ENCODE peak calls at places on chromosome 6, in seven cellular contexts. A is T-helper 1 cell; P is activated CD4-positive, alpha-beta T cell treated with anti-CD3 and anti-CD28 coated beads, Interleukin-2, amount 10 ng/mL, durations not matched to agents 7 days and 5 days; T is tibial nerve; J is foreskin keratinocyte; C is fibroblast of mammary gland; S is naive B cell. M is an unnamed sample.

GRCh38 chr6:144217264-144217663 is 66.9 kb downstream of the STX11 start:
- DNase-seq in J (no peak), P (no peak), S (no peak), A (no peak), T (no peak), C (peak), M (no peak)

GRCh38 chr6:113907107-113907506 is 50.0 kb downstream of the MARCKS start:
- DNase-seq in J (no peak), A (no peak), T (no peak), C (no peak), P (no peak), S (no peak), M (no peak)

GRCh38 chr6:105993769-105994521 is 92.2 kb upstream of the PRDM1 start:
- DNase-seq in P (peak), J (no peak), C (peak), S (peak), T (no peak), A (peak), M (no peak)

GRCh38 chr6:34531580-34532201 is 24.4 kb downstream of the SPDEF start:
- DNase-seq in J (no peak), P (peak), S (peak), C (peak), T (peak), A (no peak), M (no peak)

GRCh38 chr6:43853066-43853650 is 83.1 kb downstream of the VEGFA start:
- DNase-seq in C (no peak), T (no peak), A (no peak), S (no peak), P (no peak), J (no peak), M (no peak)

GRCh38 chr6:98836962-98837944 is 2.9 kb downstream of the POU3F2 start:
- DNase-seq in A (no peak), T (no peak), P (no peak), J (no peak), S (no peak), C (no peak), M (no peak)

GRCh38 chr6:151087861-151088598 is 151.7 kb upstream of the AKAP12 start:
- DNase-seq in S (no peak), P (no peak), A (no peak), J (no peak), T (no peak), C (peak), M (peak)

GRCh38 chr6:47651505-47651944 is 46.9 kb upstream of the ADGRF4 start:
- DNase-seq in C (peak), T (no peak), P (no peak), J (no peak), S (no peak), A (no peak), M (peak)

GRCh38 chr6:42960243-42961019 is at the start of gene GNMT:
- DNase-seq in A (peak), T (no peak), J (no peak), S (peak), P (peak), C (no peak), M (peak)

GRCh38 chr6:134956032-134956431 is 6.1 kb upstream of the ALDH8A1 start:
- DNase-seq in T (no peak), S (no peak), C (no peak), J (no peak), P (no peak), A (no peak), M (no peak)

GRCh38 chr6:45613678-45614077 is 235.9 kb upstream of the SUPT3H start:
- DNase-seq in T (peak), J (peak), P (no peak), S (no peak), A (no peak), C (peak), M (peak)

GRCh38 chr6:154969796-154970195 is 25.3 kb upstream of the TIAM2 start:
- DNase-seq in C (no peak), P (no peak), S (no peak), T (no peak), J (no peak), A (no peak), M (no peak)

GRCh38 chr6:42407379-42407778 is 44.3 kb downstream of the TRERF1 start:
- DNase-seq in C (peak), P (no peak), T (no peak), J (peak), A (no peak), S (no peak), M (peak)

GRCh38 chr6:56671651-56672461 is 29.2 kb upstream of the DST start:
- DNase-seq in T (no peak), S (no peak), P (no peak), J (no peak), A (no peak), C (peak), M (no peak)

GRCh38 chr6:30939473-30939872 is 1.3 kb upstream of the MUCL3 start:
- DNase-seq in J (no peak), A (no peak), S (no peak), C (peak), P (no peak), T (no peak), M (no peak)

GRCh38 chr6:25112207-25112874 is 166.8 kb upstream of the CARMIL1 start:
- DNase-seq in P (no peak), J (peak), A (no peak), C (no peak), T (no peak), S (no peak), M (peak)

GRCh38 chr6:125182237-125183018 is 28.9 kb downstream of the TPD52L1 start:
- DNase-seq in P (no peak), C (no peak), A (no peak), S (no peak), J (no peak), T (no peak), M (no peak)